ENCODE peak calls at places on chromosome 17, in six cellular contexts. D is stimulated activated CD8-positive, alpha-beta memory T cell treated with anti-CD3 and anti-CD28 coated beads, Interleukin-4, amount 100 ng/mL, for 24 hours; N is stimulated activated CD4-positive, alpha-beta T cell treated with anti-CD3 and anti-CD28 coated beads, Interleukin-2, amount 100 ng/mL, for 48 hours; F is stomach; P is neural crest cell; I is mesenchymal stem cell. K is an unnamed sample.

GRCh38 chr17:39084558-39084957 is 66.9 kb downstream of the PLXDC1 start:
- DNase-seq in D (no peak), N (no peak), F (no peak), P (no peak), I (no peak), K (no peak)

GRCh38 chr17:81839301-81839700 is 4.5 kb upstream of the PPP1R27 start:
- DNase-seq in D (no peak), N (no peak), F (no peak), P (no peak), I (no peak), K (no peak)

GRCh38 chr17:68942389-68942788 is 12.8 kb downstream of the ABCA8 start:
- DNase-seq in D (no peak), N (no peak), F (no peak), P (no peak), I (no peak), K (no peak)

GRCh38 chr17:73551756-73552155 is 92.5 kb downstream of the SDK2 start:
- DNase-seq in D (no peak), N (peak; percentile 1), F (no peak), P (no peak), I (no peak), K (no peak)

GRCh38 chr17:66636111-66636510 is 198.8 kb upstream of the CACNG5 start:
- DNase-seq in D (no peak), N (no peak), F (no peak), P (no peak), I (peak; percentile 91), K (peak; percentile 71)

GRCh38 chr17:70414275-70414674 is 244.9 kb downstream of the KCNJ2 start:
- DNase-seq in D (no peak), N (no peak), F (no peak), P (no peak), I (no peak), K (no peak)

GRCh38 chr17:80485846-80486245 is 9.4 kb upstream of the NPTX1 start:
- DNase-seq in D (no peak), N (no peak), F (no peak), P (no peak), I (no peak), K (no peak)

GRCh38 chr17:80892900-80893603 is 98.6 kb upstream of the CHMP6 start:
- DNase-seq in D (peak; percentile 24), N (peak; percentile 45), F (no peak), P (no peak), I (peak; percentile 93), K (peak; percentile 52)

GRCh38 chr17:9802294-9802693 is 10.9 kb upstream of the DHRS7C start:
- DNase-seq in D (no peak), N (no peak), F (no peak), P (no peak), I (no peak), K (peak; percentile 20)

GRCh38 chr17:40327735-40328385 is 18.9 kb downstream of the RARA start:
- DNase-seq in D (no peak), N (no peak), F (no peak), P (no peak), I (no peak), K (no peak)

GRCh38 chr17:67063146-67063545 is 18.8 kb downstream of the CACNG1 start:
- DNase-seq in D (no peak), N (no peak), F (no peak), P (no peak), I (no peak), K (peak; percentile 8)

GRCh38 chr17:80386341-80386740 is 28.6 kb upstream of the ENDOV start:
- DNase-seq in D (no peak), N (no peak), F (no peak), P (no peak), I (no peak), K (no peak)